ENCODE peak calls at places on chromosomes 1 and 21, in six cellular contexts. Y, N, E, X, O and H are unnamed samples.
A peak's percentile ranks its signal among the peaks of the same experiment; 100 is the strongest.

GRCh38 chr21:29230541-29231275 is 68.0 kb upstream of the BACH1 start:
- DNase-seq in Y (no peak), N (no peak), E (no peak), X (no peak), O (no peak), H (no peak)

GRCh38 chr1:62306065-62306464 is 13.2 kb downstream of the KANK4 start:
- DNase-seq in Y (no peak), N (no peak), E (no peak), X (no peak), O (no peak), H (no peak)

GRCh38 chr1:8061673-8062386 is 35.7 kb upstream of the ERRFI1 start:
- DNase-seq in Y (no peak), N (no peak), E (no peak), X (no peak), O (no peak), H (no peak)

GRCh38 chr1:41525891-41526587 is 41.6 kb upstream of the EDN2 start:
- DNase-seq in Y (no peak), N (no peak), E (no peak), X (no peak), O (no peak), H (no peak)

GRCh38 chr1:196609114-196609737 is 986 bp upstream of the KCNT2 start:
- DNase-seq in Y (no peak), N (no peak), E (peak; percentile 16), X (peak; percentile 14), O (no peak), H (no peak)

GRCh38 chr1:31573261-31573660 is 3.1 kb upstream of the TINAGL1 start:
- DNase-seq in Y (no peak), N (no peak), E (no peak), X (no peak), O (no peak), H (no peak)

GRCh38 chr1:97849350-97850339 is 71.2 kb downstream of the DPYD start:
- DNase-seq in Y (no peak), N (no peak), E (no peak), X (peak; percentile 57), O (no peak), H (no peak)

GRCh38 chr1:100866041-100866900 is 28.4 kb downstream of the EXTL2 start:
- DNase-seq in Y (no peak), N (no peak), E (no peak), X (no peak), O (no peak), H (no peak)

GRCh38 chr21:36260030-36260787 is 59.8 kb upstream of the MORC3 start:
- DNase-seq in Y (peak; percentile 55), N (peak; percentile 53), E (no peak), X (no peak), O (peak; percentile 61), H (no peak)

GRCh38 chr1:2229921-2230700 is 2.0 kb downstream of the SKI start:
- DNase-seq in Y (no peak), N (no peak), E (peak; percentile 72), X (no peak), O (no peak), H (no peak)

GRCh38 chr1:232880354-232880753 is 70.1 kb upstream of the NTPCR start:
- DNase-seq in Y (peak; percentile 42), N (no peak), E (no peak), X (no peak), O (peak; percentile 46), H (no peak)

GRCh38 chr1:236623371-236624166 is 19.3 kb upstream of the HEATR1 start:
- DNase-seq in Y (no peak), N (no peak), E (no peak), X (no peak), O (no peak), H (no peak)

GRCh38 chr1:78035121-78035520 is 10.6 kb upstream of the GIPC2 start:
- DNase-seq in Y (no peak), N (no peak), E (no peak), X (peak; percentile 5), O (no peak), H (no peak)

GRCh38 chr1:172321429-172321828 is 99.1 kb upstream of the C1orf105 start:
- DNase-seq in Y (no peak), N (no peak), E (no peak), X (no peak), O (no peak), H (no peak)

GRCh38 chr21:33840771-33841170 is 74.8 kb downstream of the ATP5PO start:
- DNase-seq in Y (no peak), N (no peak), E (no peak), X (no peak), O (no peak), H (no peak)

GRCh38 chr1:245678866-245679411 is 524.2 kb downstream of the KIF26B start:
- DNase-seq in Y (no peak), N (no peak), E (no peak), X (no peak), O (no peak), H (no peak)

GRCh38 chr1:101217148-101217547 is 19.7 kb upstream of the S1PR1 start:
- DNase-seq in Y (no peak), N (no peak), E (no peak), X (no peak), O (no peak), H (no peak)

GRCh38 chr1:8590696-8591351 is 226.6 kb downstream of the RERE start:
- DNase-seq in Y (no peak), N (no peak), E (no peak), X (no peak), O (no peak), H (no peak)

GRCh38 chr1:223513309-223513708 is 120.1 kb downstream of the CCDC185 start:
- DNase-seq in Y (no peak), N (no peak), E (no peak), X (no peak), O (no peak), H (no peak)
- H3K27me3 ChIP-seq in Y (no peaks in the 10 kb centered on the region), N (no peaks in the 10 kb centered on the region), E (no peaks in the 10 kb centered on the region), X (peaks cover 3% of the 10 kb centered on the region), O (no peaks in the 10 kb centered on the region), H (no peaks in the 10 kb centered on the region)

GRCh38 chr1:11453742-11454442 is 25.1 kb upstream of the DISP3 start:
- DNase-seq in Y (no peak), N (no peak), E (no peak), X (no peak), O (no peak), H (no peak)

GRCh38 chr1:11458811-11459275 is 20.1 kb upstream of the DISP3 start:
- DNase-seq in Y (no peak), N (no peak), E (no peak), X (no peak), O (no peak), H (no peak)

GRCh38 chr1:11456970-11457369 is 22.0 kb upstream of the DISP3 start:
- DNase-seq in Y (no peak), N (no peak), E (no peak), X (no peak), O (no peak), H (no peak)

GRCh38 chr1:11461738-11462137 is 17.2 kb upstream of the DISP3 start:
- DNase-seq in Y (no peak), N (no peak), E (no peak), X (no peak), O (no peak), H (no peak)

DNA sequence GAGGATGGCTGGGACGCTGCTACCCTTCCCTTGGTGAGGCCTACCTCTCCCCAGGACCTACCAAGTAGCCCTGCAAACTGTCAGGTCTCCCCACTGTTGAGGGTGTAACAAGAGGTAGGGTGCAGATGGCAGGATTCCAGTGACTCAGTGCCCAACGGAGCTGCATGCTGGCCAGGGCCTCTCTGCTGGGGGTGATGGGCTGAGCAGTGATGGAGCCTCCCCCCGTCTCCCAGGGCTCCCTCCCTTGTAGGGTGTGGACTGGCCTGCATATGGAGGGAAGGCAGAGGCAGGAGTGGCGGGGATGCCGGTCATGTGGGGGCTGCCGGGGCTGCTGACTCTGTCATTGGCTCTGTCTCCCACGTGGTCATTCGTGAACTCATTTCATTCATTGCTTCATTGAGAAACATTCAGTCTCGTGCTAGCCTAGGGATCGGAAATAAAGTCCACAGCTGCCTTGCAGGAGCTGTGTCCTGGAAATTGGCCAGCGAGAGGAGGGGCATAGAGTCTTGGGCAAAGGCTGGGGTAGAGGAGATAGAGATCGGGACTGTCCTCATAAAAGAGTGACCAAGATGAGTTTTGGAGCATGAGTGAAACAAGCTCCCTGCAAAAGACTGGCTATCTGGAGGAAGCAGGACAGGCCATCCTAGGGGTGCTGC is 22.9 kb upstream of the DISP3 start:
- DNase-seq in Y (no peak), N (no peak), E (no peak), X (no peak), O (no peak), H (no peak)
- H3K27me3 ChIP-seq in Y (no peaks in the 10 kb centered on the region), N (peaks cover 2% of the 10 kb centered on the region), E (no peaks in the 10 kb centered on the region), X (peaks cover 39% of the 10 kb centered on the region), O (peaks cover 3% of the 10 kb centered on the region), H (peaks cover 3% of the 10 kb centered on the region)

GRCh38 chr1:23215291-23215690 is 2.0 kb downstream of the HTR1D start:
- DNase-seq in Y (no peak), N (no peak), E (no peak), X (no peak), O (no peak), H (no peak)

GRCh38 chr1:23217421-23218115 is at the start of gene HTR1D:
- DNase-seq in Y (peak; percentile 28), N (no peak), E (no peak), X (no peak), O (peak; percentile 51), H (no peak)

GRCh38 chr1:23215751-23216449 is 1.4 kb downstream of the HTR1D start:
- DNase-seq in Y (no peak), N (no peak), E (no peak), X (no peak), O (no peak), H (no peak)

GRCh38 chr1:23214640-23215039 is 2.7 kb downstream of the HTR1D start:
- DNase-seq in Y (no peak), N (no peak), E (no peak), X (no peak), O (no peak), H (no peak)

DNA sequence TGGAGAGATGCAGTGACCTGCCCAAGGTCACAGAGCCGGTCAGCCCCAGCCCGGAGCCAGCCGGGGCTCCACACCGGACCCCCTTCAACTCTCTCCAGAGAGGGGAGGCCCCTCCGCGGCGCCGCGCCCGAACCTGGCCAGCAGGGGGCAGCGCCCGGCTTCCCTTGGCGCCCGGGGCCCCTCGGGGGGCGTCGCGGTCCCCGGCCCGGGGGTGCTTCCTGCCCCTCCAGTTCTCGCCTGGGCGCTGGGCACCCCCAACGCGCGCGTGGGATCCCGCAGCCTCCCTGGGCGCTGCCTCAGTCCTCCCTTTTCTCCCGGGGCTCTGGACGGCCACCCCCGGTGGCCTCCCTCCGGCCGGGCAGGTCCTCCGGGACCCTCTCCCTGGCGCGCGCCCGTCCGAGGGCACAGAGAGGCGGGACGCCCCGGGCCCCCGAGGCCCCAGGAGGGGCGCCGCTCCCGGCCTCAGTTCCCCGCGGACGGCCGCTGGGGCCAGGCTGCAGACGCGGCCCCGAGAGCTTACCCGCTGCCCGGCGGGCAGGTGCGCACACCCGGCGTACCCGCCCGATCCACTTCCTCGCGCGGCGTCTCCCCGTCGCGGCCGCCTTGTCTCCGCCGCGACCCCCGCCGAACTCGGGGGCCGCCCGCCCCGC is 406 bp downstream of the HTR1D start:
- DNase-seq in Y (no peak), N (no peak), E (no peak), X (no peak), O (peak; percentile 63), H (no peak)
- H3K27me3 ChIP-seq in Y (no peaks in the 10 kb centered on the region), N (peaks cover 5% of the 10 kb centered on the region), E (no peaks in the 10 kb centered on the region), X (peaks cover 28% of the 10 kb centered on the region), O (no peaks in the 10 kb centered on the region), H (peaks cover 1% of the 10 kb centered on the region)

DNA sequence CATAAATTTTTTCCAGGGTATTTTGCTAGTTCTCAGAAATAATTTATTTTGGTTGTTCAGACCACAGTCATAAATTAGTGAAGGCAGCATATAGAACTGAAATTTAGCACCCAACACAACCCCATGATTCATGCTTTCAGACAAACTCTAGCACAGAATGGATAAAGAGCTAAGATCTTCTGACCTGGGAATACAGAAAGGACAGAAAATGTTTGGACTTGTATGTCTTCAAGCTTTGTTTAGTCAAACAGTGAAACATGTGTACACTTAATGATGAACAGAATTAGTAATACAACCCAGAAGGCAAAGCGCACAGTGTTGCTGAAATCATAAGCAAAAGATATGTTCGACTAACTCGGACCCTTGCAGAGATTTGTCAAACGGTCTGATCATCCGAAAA is 205.6 kb downstream of the APP start:
- DNase-seq in Y (no peak), N (no peak), E (no peak), X (no peak), O (no peak), H (no peak)
- H3K27me3 ChIP-seq in Y (no peaks in the 10 kb centered on the region), N (no peaks in the 10 kb centered on the region), E (no peaks in the 10 kb centered on the region), X (no peaks in the 10 kb centered on the region), O (no peaks in the 10 kb centered on the region), H (no peaks in the 10 kb centered on the region)